ENCODE peak calls at places on chromosomes 1 and 21, in five cellular contexts. J, O, X, V and F are unnamed samples.

GRCh38 chr1:25080294-25081209 is 150.5 kb upstream of the RUNX3 start:
- DNase-seq in X (no peak), J (no peak), V (peak; percentile 12), O (no peak), F (no peak)

GRCh38 chr21:46545911-46546310 is 59.0 kb downstream of the S100B start:
- DNase-seq in X (no peak), O (no peak), J (no peak), V (no peak), F (no peak)

GRCh38 chr1:87556326-87556725 is 227.6 kb downstream of the LMO4 start:
- DNase-seq in V (peak; percentile 12), O (no peak), J (no peak), X (no peak), F (no peak)

GRCh38 chr1:234619071-234619480 is 9.1 kb upstream of the IRF2BP2 start:
- DNase-seq in X (no peak), O (no peak), J (no peak), V (no peak), F (no peak)

GRCh38 chr1:179228783-179229213 is 679 bp downstream of the ABL2 start:
- DNase-seq in O (no peak), J (peak; percentile 80), X (peak; percentile 61), V (peak; percentile 21), F (peak; percentile 40)

GRCh38 chr1:64745986-64746940 is 1.4 kb downstream of the RAVER2 start:
- DNase-seq in J (peak; percentile 46), V (no peak), O (no peak), X (no peak), F (peak; percentile 20)

GRCh38 chr1:203268901-203269653 is 36.2 kb upstream of the BTG2 start:
- DNase-seq in O (no peak), J (peak; percentile 57), X (no peak), V (peak; percentile 78), F (no peak)

GRCh38 chr1:32201011-32201855 is 838 bp downstream of the CCDC28B start:
- DNase-seq in X (peak; percentile 71), O (peak; percentile 55), J (peak; percentile 80), V (peak; percentile 46), F (peak; percentile 77)

GRCh38 chr1:228668553-228669400 is 66.5 kb upstream of the RHOU start:
- DNase-seq in V (peak; percentile 50), J (no peak), X (no peak), O (no peak), F (no peak)

GRCh38 chr1:21292991-21293536 is 2.8 kb upstream of the ECE1 start:
- DNase-seq in J (no peak), O (no peak), X (no peak), V (no peak), F (no peak)

GRCh38 chr1:66605419-66605997 is 71.6 kb downstream of the SGIP1 start:
- DNase-seq in V (no peak), X (no peak), O (no peak), J (no peak), F (no peak)

GRCh38 chr1:214641214-214641895 is 38.4 kb downstream of the CENPF start:
- DNase-seq in X (no peak), O (no peak), V (no peak), J (no peak), F (no peak)

GRCh38 chr1:225494789-225495359 is 67.0 kb upstream of the LBR start:
- DNase-seq in X (no peak), V (no peak), J (no peak), O (no peak), F (no peak)
- H3K36me3 ChIP-seq in X (peaks cover 13% of the 10 kb centered on the region), V (peaks cover 2% of the 10 kb centered on the region), J (no peaks in the 10 kb centered on the region), O (no peaks in the 10 kb centered on the region), F (peaks cover 29% of the 10 kb centered on the region)

GRCh38 chr21:32328595-32328994 is 29.9 kb downstream of the MRAP start:
- DNase-seq in O (no peak), V (peak; percentile 48), X (no peak), J (no peak), F (no peak)

GRCh38 chr21:32322103-32322502 is 23.4 kb downstream of the MRAP start:
- DNase-seq in O (no peak), J (no peak), X (no peak), V (no peak), F (no peak)

GRCh38 chr21:32329331-32329730 is 30.7 kb downstream of the MRAP start:
- DNase-seq in X (no peak), V (peak; percentile 57), O (no peak), J (no peak), F (no peak)

GRCh38 chr21:32322676-32323075 is 24.0 kb downstream of the MRAP start:
- DNase-seq in J (no peak), V (no peak), X (no peak), O (no peak), F (no peak)

GRCh38 chr21:32325706-32326105 is 27.1 kb downstream of the MRAP start:
- DNase-seq in X (no peak), O (no peak), J (no peak), V (no peak), F (no peak)
- H3K36me3 ChIP-seq in X (peaks cover 70% of the 10 kb centered on the region), O (peaks cover 44% of the 10 kb centered on the region), J (no peaks in the 10 kb centered on the region), V (peaks cover 19% of the 10 kb centered on the region), F (peaks cover 65% of the 10 kb centered on the region)

DNA sequence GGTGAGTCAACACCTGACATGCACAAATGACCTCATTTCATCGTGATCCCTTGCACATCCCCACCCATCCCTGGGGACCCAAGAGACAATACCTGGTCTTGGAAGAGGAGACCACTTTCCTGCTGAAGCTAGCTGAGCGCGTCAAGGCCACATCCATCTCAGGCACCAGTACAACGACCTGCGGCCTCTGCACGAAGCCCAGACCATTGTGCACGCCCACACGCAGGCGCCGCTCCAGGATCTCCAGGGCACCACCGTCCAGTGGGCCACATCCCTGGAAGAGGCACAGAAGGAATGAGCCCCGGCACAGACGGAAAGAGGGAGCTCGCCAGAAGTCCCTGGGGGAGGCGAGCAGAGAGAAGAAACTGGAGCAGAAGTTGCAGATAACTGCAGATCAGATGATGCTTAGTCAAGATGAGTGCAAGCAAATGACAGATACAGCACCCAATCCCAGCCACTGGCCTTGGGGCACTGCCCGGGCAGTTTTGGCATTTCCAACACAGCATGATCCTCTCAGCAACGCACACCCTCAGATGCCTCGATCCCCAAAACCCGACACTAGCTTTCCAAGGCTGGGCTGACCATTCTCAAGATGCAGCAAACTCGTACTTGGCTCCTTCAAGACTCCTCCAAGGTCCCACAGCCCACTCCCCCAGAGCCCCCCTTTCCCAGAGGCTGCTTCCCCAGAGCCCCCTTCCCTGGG is 44.1 kb downstream of the NPHP4 start:
- DNase-seq in J (no peak), X (no peak), V (no peak), O (no peak), F (no peak)
- H3K36me3 ChIP-seq in J (no peaks in the 10 kb centered on the region), X (peaks cover 55% of the 10 kb centered on the region), V (no peaks in the 10 kb centered on the region), O (no peaks in the 10 kb centered on the region), F (peaks cover 33% of the 10 kb centered on the region)

DNA sequence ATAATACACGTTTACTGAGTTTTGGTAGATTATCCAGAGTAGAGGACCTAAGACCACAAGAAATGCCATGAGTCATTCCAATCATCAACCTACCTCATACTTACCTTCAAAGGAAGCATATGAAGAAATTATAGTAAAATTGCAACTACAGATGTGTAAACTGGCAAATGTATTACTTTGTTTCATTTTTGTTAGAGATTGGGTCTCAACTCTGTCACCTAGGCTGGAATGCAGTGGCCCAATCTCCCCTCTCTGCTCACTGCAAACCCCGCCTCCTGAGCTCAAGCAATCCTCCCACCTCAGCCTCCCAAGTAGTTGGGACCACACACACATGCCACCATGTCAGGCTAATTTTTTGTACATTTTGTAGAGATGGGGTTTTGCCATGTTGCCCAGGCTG is 5.2 kb downstream of the TMCO1 start:
- DNase-seq in X (no peak), O (no peak), V (no peak), J (no peak), F (no peak)
- H3K36me3 ChIP-seq in X (peaks cover 76% of the 10 kb centered on the region), O (peaks cover 5% of the 10 kb centered on the region), V (peaks cover 9% of the 10 kb centered on the region), J (no peaks in the 10 kb centered on the region), F (peaks cover 54% of the 10 kb centered on the region)